ENCODE peak calls at places on chromosome 1, in five cellular contexts. P is left colon, Q is endodermal cell, E is amygdala, F is fibroblast of the conjunctiva. V is an unnamed sample.

GRCh38 chr1:151680391-151680790 is 36.2 kb downstream of the CELF3 start:
- DNase-seq in P (no peak), Q (no peak), E (no peak), F (no peak), V (no peak)

GRCh38 chr1:16978589-16979474 is 1.6 kb downstream of the MFAP2 start:
- DNase-seq in P (peak; percentile 23), Q (no peak), E (no peak), F (peak; percentile 92), V (no peak)

GRCh38 chr1:97070366-97070765 is 348.8 kb downstream of the PTBP2 start:
- DNase-seq in P (no peak), Q (no peak), E (no peak), F (no peak), V (no peak)

GRCh38 chr1:150836129-150836773 is 28.2 kb upstream of the CTSK start:
- DNase-seq in P (peak; percentile 12), Q (no peak), E (no peak), F (no peak), V (no peak)

GRCh38 chr1:1554926-1555915 is 14.8 kb upstream of the TMEM240 start:
- DNase-seq in P (no peak), Q (peak; percentile 71), E (no peak), F (peak; percentile 35), V (no peak)

GRCh38 chr1:115062542-115063004 is 26.7 kb downstream of the TSPAN2 start:
- DNase-seq in P (peak; percentile 61), Q (no peak), E (no peak), F (no peak), V (no peak)

GRCh38 chr1:184270556-184270955 is 116.3 kb upstream of the C1orf21 start:
- DNase-seq in P (no peak), Q (peak; percentile 82), E (no peak), F (no peak), V (peak; percentile 44)

GRCh38 chr1:68322096-68322495 is 89.8 kb upstream of the WLS start:
- DNase-seq in P (no peak), Q (no peak), E (no peak), F (no peak), V (no peak)

GRCh38 chr1:9482403-9482802 is 56.9 kb upstream of the SLC25A33 start:
- DNase-seq in P (no peak), Q (no peak), E (no peak), F (no peak), V (no peak)